ENCODE peak calls at places on chromosome X, in six cellular contexts. E is H9, I is H1, Y is mesenchymal stem cell, P is neuronal stem cell, N is trophoblast cell. G is an unnamed sample.

GRCh38 chrX:143664302-143664701 is 28.4 kb upstream of the SLITRK4 start:
- DNase-seq in I (no peak), N (peak; percentile 46), P (no peak), Y (peak; percentile 21), E (no peak), G (no peak)

GRCh38 chrX:7146703-7147430 is 645 bp upstream of the STS start:
- DNase-seq in Y (peak; percentile 19), I (no peak), E (peak; percentile 27), P (no peak), N (peak; percentile 64), G (no peak)

GRCh38 chrX:51420610-51421009 is 75.8 kb downstream of the NUDT11 start:
- DNase-seq in P (peak; percentile 29), E (no peak), N (peak; percentile 65), Y (peak; percentile 18), I (no peak), G (peak; percentile 45)

GRCh38 chrX:63658920-63659319 is 126.1 kb downstream of the ARHGEF9 start:
- DNase-seq in N (no peak), I (no peak), E (no peak), P (no peak), Y (peak; percentile 7), G (no peak)

GRCh38 chrX:1403228-1403627 is 11.3 kb upstream of the SLC25A6 start:
- DNase-seq in P (no peak), N (no peak), Y (no peak), I (no peak), E (no peak), G (no peak)

GRCh38 chrX:101488796-101489195 is 3.5 kb downstream of the ARMCX4 start:
- DNase-seq in E (no peak), P (no peak), I (no peak), N (no peak), Y (no peak), G (no peak)

GRCh38 chrX:69387559-69388487 is 116.3 kb upstream of the NALF2 start:
- DNase-seq in N (peak; percentile 57), E (peak; percentile 88), P (peak; percentile 62), I (peak; percentile 57), Y (peak; percentile 19), G (peak; percentile 21)

GRCh38 chrX:65035451-65035779 is 59.2 kb upstream of the ZC4H2 start:
- DNase-seq in E (no peak), P (no peak), N (peak; percentile 0), Y (no peak), I (peak; percentile 0), G (peak; percentile 21)

GRCh38 chrX:154458116-154458953 is at the start of gene PLXNA3:
- DNase-seq in N (peak; percentile 53), I (no peak), E (no peak), P (peak; percentile 42), Y (no peak), G (no peak)

GRCh38 chrX:95754411-95754810 is 930.2 kb upstream of the DIAPH2 start:
- DNase-seq in P (no peak), Y (no peak), E (no peak), I (no peak), N (no peak), G (no peak)

GRCh38 chrX:48751343-48751742 is 10.2 kb upstream of the GLOD5 start:
- DNase-seq in E (no peak), N (no peak), P (no peak), I (no peak), Y (no peak), G (no peak)

GRCh38 chrX:112163916-112164315 is 81.3 kb upstream of the TRPC5 start:
- DNase-seq in Y (peak; percentile 0), N (no peak), E (no peak), P (no peak), I (no peak), G (peak; percentile 49)

GRCh38 chrX:11629593-11630211 is 36.0 kb downstream of the ARHGAP6 start:
- DNase-seq in N (no peak), P (no peak), E (no peak), Y (peak; percentile 70), I (no peak), G (peak; percentile 51)

GRCh38 chrX:42384956-42385355 is 393.0 kb downstream of the PPP1R2C start:
- DNase-seq in Y (no peak), E (no peak), N (no peak), P (no peak), I (no peak), G (no peak)

GRCh38 chrX:139246295-139246694 is 284.2 kb upstream of the F9 start:
- DNase-seq in Y (no peak), E (no peak), I (no peak), N (no peak), P (no peak), G (no peak)

GRCh38 chrX:147838465-147839131 is 73.1 kb upstream of the FMR1 start:
- DNase-seq in P (no peak), Y (no peak), I (no peak), E (no peak), N (peak; percentile 30), G (no peak)

GRCh38 chrX:13069771-13070410 is 25.5 kb upstream of the FAM9C start:
- DNase-seq in Y (no peak), I (no peak), E (no peak), N (no peak), P (no peak), G (peak; percentile 56)

GRCh38 chrX:154419688-154420401 is 8.5 kb downstream of the TAFAZZIN start:
- DNase-seq in N (no peak), I (no peak), E (no peak), P (no peak), Y (no peak), G (no peak)

GRCh38 chrX:119624417-119624816 is 18.2 kb upstream of the NKRF start:
- DNase-seq in I (no peak), E (no peak), P (no peak), N (no peak), Y (no peak), G (no peak)

GRCh38 chrX:84188320-84188834 is 378 bp upstream of the RPS6KA6 start:
- DNase-seq in P (no peak), E (peak; percentile 62), Y (peak; percentile 63), I (peak; percentile 34), N (peak; percentile 44), G (peak; percentile 64)

GRCh38 chrX:111039606-111040005 is 56.4 kb upstream of the PAK3 start:
- DNase-seq in Y (no peak), I (no peak), N (no peak), P (no peak), E (peak; percentile 32), G (no peak)

GRCh38 chrX:151225843-151226242 is 49.5 kb downstream of the GPR50 start:
- DNase-seq in Y (no peak), E (no peak), I (no peak), P (no peak), N (no peak), G (no peak)

GRCh38 chrX:85419293-85419692 is 39.8 kb upstream of the POF1B start:
- DNase-seq in N (peak; percentile 1), E (no peak), I (no peak), Y (no peak), P (no peak), G (no peak)

GRCh38 chrX:66892004-66892403 is 253.1 kb upstream of the EDA2R start:
- DNase-seq in I (no peak), Y (no peak), E (no peak), P (no peak), N (no peak), G (no peak)
- H4K91ac ChIP-seq in I (no peak overlapping the region), Y (no peak overlapping the region), E (no peak overlapping the region), P (no peak overlapping the region), N (no peak overlapping the region), G (no peak overlapping the region)

GRCh38 chrX:47543496-47543895 is 17.5 kb upstream of the ARAF start:
- DNase-seq in N (no peak), E (no peak), Y (no peak), I (no peak), P (no peak), G (no peak)

GRCh38 chrX:47539860-47540259 is 21.1 kb upstream of the ARAF start:
- DNase-seq in P (no peak), I (no peak), N (no peak), Y (no peak), E (no peak), G (peak; percentile 32)

DNA sequence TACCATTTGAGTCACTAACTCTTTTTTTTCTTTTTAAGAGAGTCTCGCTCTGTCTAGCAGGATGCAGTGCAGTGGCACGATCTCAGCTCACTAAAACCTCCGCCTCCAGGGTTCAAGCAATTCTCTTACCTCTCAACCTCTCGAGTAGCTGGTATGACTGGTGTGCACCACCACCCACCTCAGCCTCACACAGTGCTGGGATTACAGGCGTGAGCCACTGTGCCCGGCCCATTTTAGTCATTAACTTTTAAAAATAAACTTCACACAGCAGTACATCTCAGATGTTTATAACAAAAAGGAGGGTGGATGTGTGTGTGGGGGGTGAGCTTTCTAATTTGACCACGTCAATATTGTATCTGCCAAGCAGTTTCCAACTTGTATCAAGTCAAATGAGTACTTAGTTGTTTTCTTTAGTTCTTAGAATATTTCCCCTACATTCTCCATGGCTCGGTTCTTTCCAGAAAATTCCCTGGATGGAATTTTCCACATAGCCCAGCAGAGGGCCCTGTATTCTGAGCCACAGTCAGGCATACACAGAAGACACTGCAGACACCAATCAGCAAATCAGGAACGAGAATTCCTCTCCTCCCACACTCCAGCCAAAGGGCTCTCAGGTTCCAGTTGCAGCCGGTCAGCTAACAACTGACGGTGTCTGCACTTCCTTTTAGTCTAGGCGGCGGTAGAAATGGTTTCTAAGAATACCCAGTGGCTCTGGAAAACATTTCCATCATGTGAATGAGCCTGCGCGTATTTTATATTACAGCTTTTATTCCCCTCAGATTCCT is 20.1 kb upstream of the ARAF start:
- DNase-seq in P (peak; percentile 56), Y (peak; percentile 94), I (peak; percentile 49), N (peak; percentile 75), E (peak; percentile 86), G (peak; percentile 92)
- H3K27ac ChIP-seq in P (no peak overlapping the region), Y (no peak overlapping the region), I (no peak overlapping the region), N (no peak overlapping the region), E (no peak overlapping the region), G (peak overlapping the region; percentile 15)

DNA sequence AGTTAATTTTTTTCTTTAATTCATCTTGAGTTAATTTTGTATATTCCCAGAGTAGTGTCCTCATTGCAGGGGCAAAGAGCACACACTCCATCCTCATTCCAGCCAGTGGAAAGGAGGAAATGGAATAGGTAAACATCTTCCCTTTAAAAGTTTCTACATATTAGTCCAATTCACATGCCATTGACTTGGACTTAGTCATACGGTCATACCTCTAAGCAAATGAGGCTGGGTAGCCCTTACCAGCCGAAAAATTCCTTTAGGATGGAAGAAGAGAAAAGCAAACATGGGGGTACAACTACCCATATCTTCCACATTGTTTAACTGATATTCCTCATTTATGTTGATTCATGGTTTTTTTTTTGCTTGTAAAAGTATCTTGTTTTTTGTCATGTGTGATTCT is 37.4 kb upstream of the NDP start:
- DNase-seq in I (no peak), N (no peak), E (no peak), Y (no peak), P (no peak), G (no peak)
- H4K91ac ChIP-seq in I (no peak overlapping the region), N (no peak overlapping the region), E (no peak overlapping the region), Y (no peak overlapping the region), P (no peak overlapping the region), G (no peak overlapping the region)

GRCh38 chrX:123971963-123972362 is 10.5 kb downstream of the STAG2 start:
- DNase-seq in I (no peak), Y (no peak), N (no peak), E (no peak), P (no peak), G (no peak)

GRCh38 chrX:123976671-123977316 is 15.3 kb downstream of the STAG2 start:
- DNase-seq in P (no peak), E (no peak), I (no peak), Y (peak; percentile 54), N (peak; percentile 38), G (peak; percentile 47)

DNA sequence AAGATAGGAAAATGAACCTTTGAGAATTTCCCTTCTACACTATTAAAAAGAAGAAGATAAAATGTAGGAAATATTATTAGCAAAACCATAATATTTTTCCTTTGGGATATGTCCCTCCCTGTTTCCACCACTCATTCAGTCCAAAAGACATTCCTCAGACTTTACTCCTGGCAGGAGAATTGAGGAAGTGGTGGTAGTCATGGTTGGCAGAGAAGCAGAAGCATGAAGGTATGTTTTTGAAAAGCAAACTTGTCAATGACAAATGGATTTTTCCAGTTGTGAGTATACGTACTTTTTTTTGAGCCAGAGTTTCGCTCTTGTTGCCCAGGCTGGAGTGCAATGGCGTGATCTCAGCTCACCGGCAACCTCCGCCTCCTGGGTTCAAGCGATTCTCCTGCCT is 13.7 kb downstream of the STAG2 start:
- DNase-seq in E (no peak), Y (no peak), P (no peak), I (no peak), N (peak; percentile 5), G (peak; percentile 31)
- H3K27ac ChIP-seq in E (no peak overlapping the region), Y (no peak overlapping the region), P (no peak overlapping the region), I (no peak overlapping the region), N (no peak overlapping the region), G (no peak overlapping the region)